ENCODE peak calls at places on chromosomes 1 and 21, in eight cellular contexts. I is endothelial cell; N is NCI-H460; O is stimulated activated CD8-positive, alpha-beta memory T cell treated with anti-CD3 and anti-CD28 coated beads, Interleukin-4, amount 100 ng/mL, for 24 hours; S is stimulated activated naive CD4-positive, alpha-beta T cell; V is tibial artery; T is stimulated activated CD4-positive, alpha-beta T cell treated with anti-CD3 and anti-CD28 coated beads, Interleukin-1b, Interleukin-23, amount 100 ng/mL, for 48 hours; P is HCT116. J is an unnamed sample.

GRCh38 chr1:84345220-84345619 is 43.7 kb downstream of the SAMD13 start:
- DNase-seq in T (no peak), N (no peak), S (no peak), I (no peak), P (no peak), O (no peak), V (no peak), J (no peak)

GRCh38 chr1:113677250-113678158 is 81.8 kb downstream of the PHTF1 start:
- DNase-seq in P (peak), V (no peak), T (no peak), S (peak), O (no peak), N (peak), I (no peak), J (peak)

GRCh38 chr21:30463713-30464112 is 16.5 kb downstream of the KRTAP19-1 start:
- DNase-seq in V (no peak), S (no peak), P (no peak), N (peak), I (no peak), O (no peak), T (no peak), J (peak)

GRCh38 chr1:151839457-151840409 is at the start of gene C2CD4D:
- DNase-seq in P (peak), S (peak), N (peak), O (peak), T (peak), V (peak), I (peak), J (no peak)

GRCh38 chr21:18603246-18603645 is 199.7 kb upstream of the TMPRSS15 start:
- DNase-seq in O (no peak), S (no peak), N (no peak), I (no peak), V (no peak), P (no peak), T (no peak), J (no peak)

GRCh38 chr1:37890378-37891014 is 31.1 kb upstream of the MTF1 start:
- DNase-seq in N (peak), T (no peak), V (no peak), I (no peak), S (peak), O (no peak), P (peak), J (peak)

GRCh38 chr1:154155282-154155681 is 409 bp upstream of the NUP210L start:
- DNase-seq in S (peak), O (no peak), V (peak), T (no peak), I (peak), P (no peak), N (no peak), J (no peak)

GRCh38 chr1:6984996-6985395 is 199.7 kb downstream of the CAMTA1 start:
- DNase-seq in V (no peak), S (no peak), N (no peak), P (no peak), O (no peak), I (no peak), T (no peak), J (no peak)

GRCh38 chr1:36606908-36607651 is 124.4 kb upstream of the CSF3R start:
- DNase-seq in I (no peak), S (no peak), O (no peak), V (no peak), T (no peak), P (no peak), N (no peak), J (no peak)

GRCh38 chr1:30908886-30909777 is 574 bp upstream of the SDC3 start:
- DNase-seq in I (no peak), N (no peak), V (peak), O (no peak), T (no peak), P (no peak), S (no peak), J (no peak)

GRCh38 chr1:65894738-65895605 is 102.3 kb downstream of the PDE4B start:
- DNase-seq in V (no peak), P (no peak), N (no peak), T (no peak), S (no peak), I (no peak), O (no peak), J (peak)

GRCh38 chr1:94705755-94706154 is 114.4 kb upstream of the SLC44A3 start:
- DNase-seq in P (no peak), S (no peak), T (no peak), I (no peak), N (no peak), V (no peak), O (no peak), J (no peak)

GRCh38 chr1:60133848-60134247 is 60.3 kb upstream of the C1orf87 start:
- DNase-seq in P (no peak), V (no peak), T (no peak), S (no peak), O (no peak), I (no peak), N (no peak), J (peak)

GRCh38 chr21:35408401-35408800 is 359.3 kb upstream of the RUNX1 start:
- DNase-seq in P (no peak), I (no peak), V (no peak), T (no peak), S (no peak), O (no peak), N (no peak), J (no peak)

GRCh38 chr1:115677570-115677969 is 35.8 kb downstream of the VANGL1 start:
- DNase-seq in V (no peak), T (no peak), P (no peak), S (no peak), N (no peak), I (no peak), O (no peak), J (no peak)

GRCh38 chr1:224747578-224747977 is 131.5 kb downstream of the CNIH3 start:
- DNase-seq in N (no peak), I (no peak), V (no peak), T (peak), S (no peak), P (no peak), O (peak), J (no peak)

GRCh38 chr1:10537082-10537766 is 62.5 kb downstream of the PEX14 start:
- DNase-seq in N (no peak), S (no peak), T (no peak), P (no peak), V (no peak), I (no peak), O (no peak), J (no peak)

GRCh38 chr1:162398999-162399580 is 12.8 kb downstream of the SH2D1B start:
- DNase-seq in V (no peak), P (no peak), S (no peak), T (no peak), I (no peak), O (no peak), N (no peak), J (no peak)

GRCh38 chr21:35170244-35170756 is 121.2 kb upstream of the RUNX1 start:
- DNase-seq in I (no peak), T (no peak), N (no peak), P (no peak), S (no peak), V (no peak), O (no peak), J (no peak)

GRCh38 chr1:60448866-60449265 is 375.3 kb upstream of the C1orf87 start:
- DNase-seq in S (no peak), O (no peak), N (no peak), T (no peak), P (no peak), I (no peak), V (no peak), J (no peak)

GRCh38 chr1:12433323-12434053 is 184.5 kb downstream of the DHRS3 start:
- DNase-seq in N (no peak), O (no peak), I (peak), S (no peak), V (peak), P (peak), T (no peak), J (no peak)

GRCh38 chr1:55184859-55185258 is 30.3 kb downstream of the USP24 start:
- DNase-seq in V (no peak), N (no peak), O (no peak), S (no peak), P (no peak), I (no peak), T (no peak), J (no peak)

GRCh38 chr1:22808846-22809501 is 98.3 kb downstream of the EPHB2 start:
- DNase-seq in I (no peak), T (no peak), V (peak), O (no peak), N (no peak), P (no peak), S (no peak), J (peak)

GRCh38 chr1:207004931-207005830 is 27.4 kb downstream of the C1orf116 start:
- DNase-seq in N (peak), P (peak), V (no peak), T (no peak), I (peak), S (no peak), O (no peak), J (peak)